ENCODE peak calls at places on chromosomes 7 and 10, in six cellular contexts. T is K562, S is A549, L is GM12878, Q is SK-N-SH, P is HepG2. J is an unnamed sample.

GRCh38 chr7:101924171-101924570 is 106.7 kb downstream of the CUX1 start:
- DNase-seq in T (no peak), S (no peak), L (no peak), Q (no peak), P (no peak), J (no peak)

GRCh38 chr10:48400129-48400849 is 93.8 kb downstream of the MAPK8 start:
- DNase-seq in T (no peak), S (no peak), L (no peak), Q (no peak), P (no peak), J (no peak)

GRCh38 chr10:134205-134742 is 981 bp upstream of the ZMYND11 start:
- DNase-seq in T (no peak), S (no peak), L (no peak), Q (no peak), P (no peak), J (no peak)

GRCh38 chr10:124069341-124069740 is 24.1 kb downstream of the CHST15 start:
- DNase-seq in T (no peak), S (no peak), L (no peak), Q (no peak), P (no peak), J (no peak)

GRCh38 chr10:52215745-52216361 is 98.2 kb upstream of the DKK1 start:
- DNase-seq in T (peak), S (peak), L (peak), Q (peak), P (peak), J (no peak)

GRCh38 chr7:105764506-105764905 is 111.9 kb downstream of the ATXN7L1 start:
- DNase-seq in T (no peak), S (no peak), L (no peak), Q (no peak), P (no peak), J (no peak)

GRCh38 chr7:951881-952547 is 2.5 kb downstream of the ADAP1 start:
- DNase-seq in T (no peak), S (no peak), L (no peak), Q (peak), P (no peak), J (no peak)

GRCh38 chr7:95470452-95470851 is 15.3 kb upstream of the ASB4 start:
- DNase-seq in T (peak), S (peak), L (no peak), Q (no peak), P (peak), J (no peak)

GRCh38 chr7:50640256-50640655 is 75.1 kb upstream of the DDC start:
- DNase-seq in T (no peak), S (no peak), L (no peak), Q (no peak), P (no peak), J (peak)

DNA sequence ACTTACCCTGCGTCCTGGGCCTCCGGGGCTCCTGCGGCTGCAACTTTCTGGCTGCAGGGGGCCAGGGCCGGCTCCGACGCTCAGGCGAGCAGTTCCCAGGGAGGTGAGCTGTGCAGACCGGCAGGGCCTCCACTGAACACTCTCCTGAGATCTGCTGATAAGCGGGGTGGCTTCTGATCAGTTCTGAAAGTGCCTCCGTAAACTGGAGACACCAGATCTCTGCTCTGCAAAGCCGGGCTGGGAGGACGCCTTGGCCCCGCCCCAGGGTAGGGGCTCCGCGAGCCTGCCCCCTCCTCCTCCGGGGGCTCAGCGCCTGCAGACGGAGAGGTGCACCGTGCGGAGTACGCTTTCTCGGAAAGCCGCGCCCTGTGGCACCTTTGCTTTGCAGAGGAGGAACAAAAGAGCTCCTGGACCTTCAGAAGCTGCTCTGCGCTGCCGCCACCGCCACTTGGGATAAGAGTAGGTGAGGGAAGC is 141.3 kb upstream of the VKORC1L1 start:
- DNase-seq in T (peak), S (no peak), L (no peak), Q (no peak), P (no peak), J (no peak)
- TF ChIP-seq CHD2 in T (no peak), S (no peak), L (no peak), Q (no peak), P (no peak), J (no peak)

DNA sequence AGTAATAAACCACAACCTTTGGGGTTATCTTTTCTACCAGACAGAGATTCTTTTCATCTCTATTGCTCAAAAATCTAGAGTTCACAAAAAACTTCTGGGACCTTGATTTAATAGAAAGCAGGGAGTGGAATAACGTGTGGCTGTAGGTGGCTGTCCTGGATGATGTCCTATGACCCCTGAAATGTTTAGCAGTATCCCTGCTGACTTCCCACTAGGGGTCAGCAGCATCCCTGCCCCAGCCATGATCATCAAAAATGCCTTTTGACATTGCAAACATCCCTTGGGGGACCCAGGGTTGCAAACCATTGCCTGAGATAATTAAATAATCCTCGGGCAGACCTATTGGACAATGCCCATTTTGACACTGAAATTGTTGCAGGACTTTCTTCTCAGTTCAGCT is 177.1 kb downstream of the USP6NL start:
- DNase-seq in T (peak), S (peak), L (no peak), Q (peak), P (peak), J (no peak)
- TF ChIP-seq CTCF in T (peak), S (peak), L (peak), Q (no peak), P (peak), J (peak)

GRCh38 chr7:157874870-157875229 is 538.0 kb downstream of the DNAJB6 start:
- DNase-seq in T (no peak), S (no peak), L (no peak), Q (no peak), P (no peak), J (no peak)
- TF ChIP-seq CHD2 in T (no peak), S (no peak), L (no peak), Q (no peak), P (no peak), J (no peak)

DNA sequence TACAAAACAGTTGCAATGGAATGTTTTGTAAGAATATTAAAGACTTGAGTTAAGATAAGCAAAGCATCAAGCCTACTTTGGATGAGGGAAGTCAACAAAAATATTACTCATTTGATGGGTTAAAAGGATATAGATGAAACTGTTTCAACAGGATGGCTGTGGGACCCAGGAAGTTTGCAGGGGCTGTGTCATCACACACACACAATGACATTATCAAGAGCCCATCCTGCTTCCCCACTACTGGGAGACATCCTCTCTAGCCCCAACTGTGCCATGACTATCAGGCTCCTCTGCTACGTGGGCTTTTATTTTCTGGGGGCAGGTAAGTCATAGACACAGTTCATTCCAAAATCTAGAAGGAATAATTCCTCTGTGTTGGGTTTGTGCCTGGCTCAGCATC is 78.8 kb upstream of the PRSS1 start:
- DNase-seq in T (no peak), S (no peak), L (no peak), Q (no peak), P (no peak), J (no peak)
- TF ChIP-seq CTCF in T (no peak), S (no peak), L (no peak), Q (no peak), P (no peak), J (no peak)

DNA sequence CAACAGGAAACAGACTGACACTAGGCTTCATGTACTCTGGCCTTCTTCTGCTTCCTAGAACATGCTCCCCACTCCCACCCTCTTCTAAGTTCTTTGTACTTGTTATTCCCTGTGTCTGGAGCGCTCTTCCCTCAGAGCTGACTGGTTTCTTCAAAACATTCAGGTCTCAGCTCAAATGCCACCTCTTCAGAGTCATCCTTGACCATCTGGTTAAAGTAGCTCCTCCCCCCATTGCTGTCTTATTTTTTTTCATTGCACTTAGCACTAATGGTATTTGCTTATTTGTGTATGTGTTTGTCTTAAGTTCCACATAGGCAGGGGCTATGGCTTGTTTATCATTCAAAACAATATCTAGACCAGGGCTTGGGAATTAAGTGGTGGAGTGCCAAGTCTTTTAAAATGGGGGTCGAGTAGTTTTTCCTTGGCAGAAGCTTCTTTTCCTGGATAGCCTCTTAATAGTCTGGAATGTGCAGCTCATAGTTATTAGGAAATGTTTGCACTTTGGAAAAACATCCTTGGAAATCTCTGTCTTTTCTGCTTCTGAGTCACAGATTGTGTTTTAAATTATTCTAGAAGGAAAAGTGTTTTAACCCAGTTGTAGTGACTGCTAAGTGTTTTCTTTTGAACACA is 60.0 kb downstream of the RALA start:
- DNase-seq in T (no peak), S (no peak), L (no peak), Q (no peak), P (no peak), J (no peak)
- TF ChIP-seq CHD2 in T (no peak), S (no peak), L (no peak), Q (no peak), P (no peak), J (no peak)

GRCh38 chr7:30413864-30414263 is 64.7 kb downstream of the NOD1 start:
- DNase-seq in T (no peak), S (no peak), L (no peak), Q (no peak), P (no peak), J (peak)

GRCh38 chr7:30411897-30412296 is 66.7 kb downstream of the NOD1 start:
- DNase-seq in T (no peak), S (no peak), L (no peak), Q (no peak), P (no peak), J (no peak)

GRCh38 chr7:30411173-30411572 is 67.4 kb downstream of the NOD1 start:
- DNase-seq in T (no peak), S (no peak), L (no peak), Q (no peak), P (no peak), J (peak)

GRCh38 chr7:30412810-30413504 is 65.6 kb downstream of the NOD1 start:
- DNase-seq in T (peak), S (peak), L (peak), Q (peak), P (peak), J (peak)
- TF ChIP-seq CTCF in T (peak), S (peak), L (peak), Q (peak), P (peak), J (peak)

GRCh38 chr7:29457565-29457971 is 106.1 kb upstream of the PRR15 start:
- DNase-seq in T (no peak), S (no peak), L (no peak), Q (no peak), P (no peak), J (no peak)
- TF ChIP-seq CHD2 in T (no peak), S (no peak), L (no peak), Q (no peak), P (no peak), J (no peak)

DNA sequence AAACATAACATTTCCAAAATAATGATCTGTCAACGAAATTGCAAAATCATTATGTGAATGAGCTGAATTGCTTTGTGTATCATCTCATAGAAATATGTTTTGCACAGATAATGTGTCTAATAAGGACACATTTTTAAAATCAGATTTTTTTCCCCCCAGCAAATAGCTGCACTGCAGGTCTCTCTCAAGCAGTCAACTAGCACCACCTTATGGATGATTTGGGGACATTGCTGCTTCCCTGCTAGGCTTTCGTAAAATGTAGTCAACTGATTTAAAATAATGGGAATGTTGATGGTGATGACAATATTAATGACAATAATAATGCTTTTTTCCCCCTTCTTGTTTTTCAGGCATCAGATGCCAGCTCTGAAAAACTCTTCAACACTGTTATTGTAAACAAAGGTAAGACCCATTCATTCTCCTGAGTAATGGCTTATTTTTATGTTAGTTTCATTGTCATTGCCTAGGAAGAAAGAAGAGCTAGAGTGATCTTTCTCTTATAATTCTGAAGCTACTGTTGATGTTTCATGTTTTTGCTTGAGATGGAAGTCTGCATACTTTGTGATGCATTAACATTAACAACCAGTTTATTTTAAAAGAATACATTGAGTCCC is 433.6 kb upstream of the GALNT17 start:
- DNase-seq in T (peak), S (peak), L (no peak), Q (peak), P (peak), J (no peak)
- TF ChIP-seq CTCF in T (peak), S (peak), L (peak), Q (peak), P (peak), J (peak)

DNA sequence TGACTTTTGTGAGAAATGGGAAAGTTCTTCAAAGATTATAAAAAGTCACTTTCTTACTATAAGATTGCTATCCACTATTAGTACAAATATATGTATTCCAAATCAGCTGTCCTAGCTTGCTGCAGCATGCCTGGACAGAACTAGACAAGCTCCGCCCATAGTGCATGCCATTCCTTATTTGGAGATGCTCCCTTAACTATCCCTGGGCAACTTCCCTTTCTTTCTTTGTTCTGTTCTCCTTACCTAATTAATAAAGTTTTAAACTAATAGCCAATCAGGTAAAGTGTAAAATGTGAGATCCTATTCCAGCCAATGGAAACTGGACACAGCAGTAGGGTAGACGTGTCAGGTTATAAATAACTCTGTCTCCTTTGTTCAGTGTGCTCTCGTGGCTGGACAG is 281.9 kb downstream of the CAMK1D start:
- DNase-seq in T (no peak), S (no peak), L (no peak), Q (no peak), P (peak), J (no peak)
- TF ChIP-seq CHD2 in T (no peak), S (no peak), L (no peak), Q (no peak), P (no peak), J (no peak)

DNA sequence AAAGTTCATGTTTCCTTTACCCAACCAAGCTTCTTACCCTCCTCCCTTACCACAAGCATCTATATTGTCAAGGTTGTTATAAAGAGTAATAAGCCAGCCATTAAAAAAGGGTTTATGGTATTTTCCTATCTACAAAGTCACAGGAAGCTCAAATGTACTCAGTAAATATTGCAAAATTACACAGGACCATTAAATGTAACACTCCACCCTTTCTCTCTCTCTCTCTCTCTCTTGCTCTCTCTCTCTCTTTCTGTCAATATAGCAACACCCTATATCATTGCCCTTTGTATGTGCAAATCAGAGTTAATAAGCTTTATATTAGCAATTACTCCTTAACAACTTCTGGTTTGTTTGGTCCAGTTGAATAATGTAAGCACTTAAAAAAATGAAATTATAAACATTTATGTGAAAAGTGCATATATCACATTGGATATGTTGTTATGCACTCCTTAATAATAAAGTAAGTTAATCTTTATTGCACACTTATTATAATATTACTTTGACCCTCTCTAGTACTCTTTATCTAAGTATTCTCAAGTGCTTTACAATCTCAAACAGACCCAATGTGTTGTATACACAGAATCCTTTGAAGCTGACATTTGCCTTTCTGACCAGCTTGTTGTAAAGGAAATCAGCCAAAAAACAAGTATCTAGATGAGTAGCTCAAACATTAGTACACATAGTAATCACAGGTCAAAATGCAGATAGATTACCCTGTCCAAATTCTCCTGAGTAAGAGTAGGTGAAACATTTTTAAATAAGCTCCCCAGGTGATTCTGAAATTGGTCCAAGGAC is 93.2 kb downstream of the CFTR start:
- DNase-seq in T (no peak), S (no peak), L (no peak), Q (no peak), P (no peak), J (no peak)
- TF ChIP-seq CTCF in T (no peak), S (no peak), L (no peak), Q (no peak), P (no peak), J (no peak)